ENCODE peak calls at places on chromosome 18, in four cellular contexts. Q is K562, E is GM12878, P is HL-60. W is an unnamed sample.

GRCh38 chr18:49364821-49365220 is 95.6 kb downstream of the DYM start:
- DNase-seq in Q (no peak), E (no peak), P (no peak), W (no peak)

GRCh38 chr18:44229693-44230108 is 451.0 kb upstream of the SETBP1 start:
- DNase-seq in Q (no peak), E (no peak), P (no peak), W (no peak)

GRCh38 chr18:78295271-78295670 is 684.3 kb upstream of the SALL3 start:
- DNase-seq in Q (no peak), E (no peak), P (no peak), W (no peak)

GRCh38 chr18:49494660-49495059 is 7.6 kb upstream of the C18orf32 start:
- DNase-seq in Q (no peak), E (no peak), P (no peak), W (no peak)

GRCh38 chr18:63290456-63291200 is 28.9 kb downstream of the BCL2 start:
- DNase-seq in Q (no peak), E (no peak), P (no peak), W (no peak)

GRCh38 chr18:10124557-10124956 is 210.7 kb downstream of the VAPA start:
- DNase-seq in Q (no peak), E (no peak), P (no peak), W (no peak)

GRCh38 chr18:8341481-8342230 is 267.6 kb upstream of the RAB12 start:
- DNase-seq in Q (no peak), E (no peak), P (no peak), W (no peak)

GRCh38 chr18:67864677-67865340 is 348.3 kb upstream of the DSEL start:
- DNase-seq in Q (no peak), E (no peak), P (no peak), W (no peak)

GRCh38 chr18:8389391-8390340 is 219.6 kb upstream of the RAB12 start:
- DNase-seq in Q (peak; percentile 75), E (no peak), P (peak; percentile 28), W (peak; percentile 35)

GRCh38 chr18:48031011-48031480 is 100.6 kb upstream of the SMAD2 start:
- DNase-seq in Q (peak; percentile 44), E (no peak), P (no peak), W (peak; percentile 34)

GRCh38 chr18:44973282-44973681 is 292.6 kb downstream of the SETBP1 start:
- DNase-seq in Q (no peak), E (no peak), P (no peak), W (no peak)

GRCh38 chr18:21997207-21998143 is 171.9 kb upstream of the GATA6 start:
- DNase-seq in Q (peak; percentile 65), E (peak; percentile 9), P (peak; percentile 29), W (peak; percentile 36)

GRCh38 chr18:21978546-21979170 is 190.7 kb upstream of the GATA6 start:
- DNase-seq in Q (no peak), E (no peak), P (no peak), W (no peak)

GRCh38 chr18:59502899-59503245 is 143.8 kb upstream of the LMAN1 start:
- DNase-seq in Q (no peak), E (no peak), P (no peak), W (no peak)

GRCh38 chr18:10040287-10041011 is 126.6 kb downstream of the VAPA start:
- DNase-seq in Q (no peak), E (no peak), P (no peak), W (no peak)

GRCh38 chr18:61893971-61894750 is 1.4 kb upstream of the RNF152 start:
- DNase-seq in Q (peak; percentile 57), E (no peak), P (peak; percentile 17), W (peak; percentile 77)
- TF ChIP-seq POLR2AphosphoS5 in Q (no peak), E (no peak), P (no peak), W (no peak)

GRCh38 chr18:31042391-31043181 is at the start of gene DSC3:
- DNase-seq in Q (no peak), E (no peak), P (no peak), W (no peak)
- TF ChIP-seq SPI1 in Q (no peak), E (no peak), P (no peak), W (no peak)

GRCh38 chr18:11339121-11339520 is 189.8 kb upstream of the PIEZO2 start:
- DNase-seq in Q (no peak), E (no peak), P (no peak), W (no peak)

GRCh38 chr18:11336241-11336640 is 186.9 kb upstream of the PIEZO2 start:
- DNase-seq in Q (no peak), E (no peak), P (no peak), W (no peak)
- TF ChIP-seq POLR2AphosphoS5 in Q (no peak), E (no peak), P (no peak), W (no peak)

DNA sequence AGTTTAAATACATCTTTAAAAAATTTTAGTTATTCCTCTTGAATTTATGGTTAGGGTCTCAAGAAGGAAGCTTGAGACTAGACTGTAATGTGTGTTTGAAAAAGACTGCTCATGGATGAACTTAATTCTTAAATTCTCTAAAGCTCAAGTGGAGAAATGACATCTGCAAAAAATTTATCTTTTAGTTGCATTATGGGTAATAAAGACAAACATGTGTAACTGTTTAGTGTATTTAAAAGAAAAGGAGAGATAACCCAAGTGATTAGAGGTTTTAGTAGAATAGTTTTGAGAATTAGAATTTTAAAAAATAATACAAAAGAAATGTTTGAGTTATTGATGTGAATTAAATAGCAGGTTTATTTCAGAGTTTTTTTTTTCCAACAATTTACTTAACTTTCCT is 36.7 kb downstream of the GALNT1 start:
- DNase-seq in Q (no peak), E (no peak), P (no peak), W (no peak)
- TF ChIP-seq SPI1 in Q (no peak), E (no peak), P (no peak), W (no peak)

GRCh38 chr18:46477425-46478011 is 179.5 kb downstream of the LOXHD1 start:
- DNase-seq in Q (no peak), E (no peak), P (no peak), W (no peak)

GRCh38 chr18:46471809-46472498 is 185.1 kb downstream of the LOXHD1 start:
- DNase-seq in Q (no peak), E (no peak), P (no peak), W (no peak)

GRCh38 chr18:46474487-46475366 is 182.3 kb downstream of the LOXHD1 start:
- DNase-seq in Q (no peak), E (no peak), P (no peak), W (no peak)

GRCh38 chr18:46478796-46479195 is 178.2 kb downstream of the LOXHD1 start:
- DNase-seq in Q (no peak), E (no peak), P (no peak), W (no peak)

GRCh38 chr18:46475367-46475752 is 181.7 kb downstream of the LOXHD1 start:
- DNase-seq in Q (no peak), E (no peak), P (no peak), W (no peak)
- TF ChIP-seq POLR2AphosphoS5 in Q (no peak), E (no peak), P (no peak), W (no peak)

GRCh38 chr18:31206787-31207381 is 44.2 kb upstream of the DSC1 start:
- DNase-seq in Q (peak; percentile 79), E (peak; percentile 47), P (peak; percentile 82), W (peak; percentile 30)
- TF ChIP-seq SPI1 in Q (no peak), E (no peak), P (no peak), W (no peak)

GRCh38 chr18:57435851-57436192 is 648 bp downstream of the ONECUT2 start:
- DNase-seq in Q (no peak), E (no peak), P (no peak), W (no peak)
- TF ChIP-seq POLR2AphosphoS5 in Q (no peak), E (no peak), P (no peak), W (no peak)

W was measured in GM12891.